ENCODE peak calls at places on chromosomes 3 and 15, in nine cellular contexts. One of them, this sample, is unnamed.

GRCh38 chr15:68262514-68263356 is 14.8 kb upstream of the FEM1B start:
- DNase-seq in coronary artery: no peak
- DNase-seq in endothelial cell: no peak
- DNase-seq in AG04450: no peak
- DNase-seq in mucosa of descending colon: no peak
- DNase-seq in HFFc6: no peak
- DNase-seq in thoracic aorta: no peak
- DNase-seq in GM06990: no peak
- DNase-seq in tibial nerve: no peak
- DNase-seq in this sample: no peak

GRCh38 chr3:120448707-120449650 is 1.8 kb downstream of the FSTL1 start:
- DNase-seq in coronary artery: peak; percentile 75
- DNase-seq in endothelial cell: peak; percentile 50
- DNase-seq in AG04450: no peak
- DNase-seq in mucosa of descending colon: no peak
- DNase-seq in HFFc6: peak; percentile 68
- DNase-seq in thoracic aorta: no peak
- DNase-seq in GM06990: no peak
- DNase-seq in tibial nerve: no peak
- DNase-seq in this sample: no peak

GRCh38 chr3:51538115-51538458 is 432 bp upstream of the RAD54L2 start:
- DNase-seq in coronary artery: no peak
- DNase-seq in endothelial cell: peak; percentile 9
- DNase-seq in AG04450: no peak
- DNase-seq in mucosa of descending colon: no peak
- DNase-seq in HFFc6: no peak
- DNase-seq in thoracic aorta: no peak
- DNase-seq in GM06990: no peak
- DNase-seq in tibial nerve: no peak
- DNase-seq in this sample: peak; percentile 41

GRCh38 chr15:57158589-57158988 is 217.7 kb upstream of the CGNL1 start:
- DNase-seq in coronary artery: no peak
- DNase-seq in endothelial cell: no peak
- DNase-seq in AG04450: no peak
- DNase-seq in mucosa of descending colon: no peak
- DNase-seq in HFFc6: peak; percentile 49
- DNase-seq in thoracic aorta: no peak
- DNase-seq in GM06990: no peak
- DNase-seq in tibial nerve: no peak
- DNase-seq in this sample: no peak

GRCh38 chr3:134426660-134427181 is 52.5 kb upstream of the AMOTL2 start:
- DNase-seq in coronary artery: no peak
- DNase-seq in endothelial cell: no peak
- DNase-seq in AG04450: peak; percentile 74
- DNase-seq in mucosa of descending colon: no peak
- DNase-seq in HFFc6: peak; percentile 78
- DNase-seq in thoracic aorta: no peak
- DNase-seq in GM06990: no peak
- DNase-seq in tibial nerve: no peak
- DNase-seq in this sample: no peak

GRCh38 chr3:84877092-84877491 is 81.7 kb upstream of the CADM2 start:
- DNase-seq in coronary artery: no peak
- DNase-seq in endothelial cell: no peak
- DNase-seq in AG04450: no peak
- DNase-seq in mucosa of descending colon: no peak
- DNase-seq in HFFc6: no peak
- DNase-seq in thoracic aorta: no peak
- DNase-seq in GM06990: no peak
- DNase-seq in tibial nerve: no peak
- DNase-seq in this sample: no peak

GRCh38 chr3:124347418-124347817 is 355.5 kb upstream of the ROPN1 start:
- DNase-seq in coronary artery: no peak
- DNase-seq in endothelial cell: no peak
- DNase-seq in AG04450: no peak
- DNase-seq in mucosa of descending colon: no peak
- DNase-seq in HFFc6: no peak
- DNase-seq in thoracic aorta: no peak
- DNase-seq in GM06990: no peak
- DNase-seq in tibial nerve: no peak
- DNase-seq in this sample: no peak

GRCh38 chr3:65778966-65779365 is 259.8 kb downstream of the MAGI1 start:
- DNase-seq in coronary artery: no peak
- DNase-seq in endothelial cell: no peak
- DNase-seq in AG04450: no peak
- DNase-seq in mucosa of descending colon: no peak
- DNase-seq in HFFc6: no peak
- DNase-seq in thoracic aorta: no peak
- DNase-seq in GM06990: no peak
- DNase-seq in tibial nerve: no peak
- DNase-seq in this sample: no peak

GRCh38 chr15:56496635-56497034 is 31.7 kb upstream of the MNS1 start:
- DNase-seq in coronary artery: no peak
- DNase-seq in endothelial cell: peak; percentile 13
- DNase-seq in AG04450: peak; percentile 55
- DNase-seq in mucosa of descending colon: peak; percentile 39
- DNase-seq in HFFc6: peak; percentile 57
- DNase-seq in thoracic aorta: no peak
- DNase-seq in GM06990: no peak
- DNase-seq in tibial nerve: no peak
- DNase-seq in this sample: peak; percentile 69

GRCh38 chr3:411183-411681 is 214.7 kb downstream of the CHL1 start:
- DNase-seq in coronary artery: no peak
- DNase-seq in endothelial cell: no peak
- DNase-seq in AG04450: no peak
- DNase-seq in mucosa of descending colon: no peak
- DNase-seq in HFFc6: no peak
- DNase-seq in thoracic aorta: no peak
- DNase-seq in GM06990: no peak
- DNase-seq in tibial nerve: no peak
- DNase-seq in this sample: no peak

GRCh38 chr3:409011-409410 is 212.4 kb downstream of the CHL1 start:
- DNase-seq in coronary artery: no peak
- DNase-seq in endothelial cell: no peak
- DNase-seq in AG04450: no peak
- DNase-seq in mucosa of descending colon: no peak
- DNase-seq in HFFc6: no peak
- DNase-seq in thoracic aorta: no peak
- DNase-seq in GM06990: no peak
- DNase-seq in tibial nerve: no peak
- DNase-seq in this sample: no peak

DNA sequence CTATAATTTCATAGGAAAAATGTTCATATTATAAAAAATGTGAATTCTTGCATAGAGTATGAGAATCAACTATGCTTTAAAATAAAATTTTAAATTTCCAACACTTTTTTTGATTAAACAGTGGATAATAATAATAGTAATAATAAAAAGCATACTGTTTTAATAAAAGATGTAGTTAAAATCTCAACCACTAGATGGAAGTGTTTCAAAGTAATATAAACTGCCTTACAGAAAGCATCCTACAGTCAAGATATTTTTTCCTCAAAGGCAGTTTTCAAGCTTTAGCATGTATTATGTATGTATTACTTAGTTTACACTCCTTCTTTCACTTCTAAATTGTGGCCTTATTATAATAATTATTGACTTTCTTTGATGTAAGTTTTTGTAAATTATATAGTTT is 217.5 kb downstream of the CHL1 start:
- DNase-seq in coronary artery: no peak
- DNase-seq in endothelial cell: no peak
- DNase-seq in AG04450: no peak
- DNase-seq in mucosa of descending colon: no peak
- DNase-seq in HFFc6: no peak
- DNase-seq in thoracic aorta: no peak
- DNase-seq in GM06990: no peak
- DNase-seq in tibial nerve: no peak
- DNase-seq in this sample: peak; percentile 13
- TF ChIP-seq CTCF in coronary artery: peak; percentile 30
- TF ChIP-seq CTCF in endothelial cell: peak; percentile 72
- TF ChIP-seq CTCF in AG04450: peak; percentile 51
- TF ChIP-seq CTCF in mucosa of descending colon: no peak
- TF ChIP-seq CTCF in HFFc6: peak; percentile 73
- TF ChIP-seq CTCF in thoracic aorta: peak; percentile 35
- TF ChIP-seq CTCF in GM06990: no peak
- TF ChIP-seq CTCF in tibial nerve: peak; percentile 32
- TF ChIP-seq CTCF in this sample: no peak

DNA sequence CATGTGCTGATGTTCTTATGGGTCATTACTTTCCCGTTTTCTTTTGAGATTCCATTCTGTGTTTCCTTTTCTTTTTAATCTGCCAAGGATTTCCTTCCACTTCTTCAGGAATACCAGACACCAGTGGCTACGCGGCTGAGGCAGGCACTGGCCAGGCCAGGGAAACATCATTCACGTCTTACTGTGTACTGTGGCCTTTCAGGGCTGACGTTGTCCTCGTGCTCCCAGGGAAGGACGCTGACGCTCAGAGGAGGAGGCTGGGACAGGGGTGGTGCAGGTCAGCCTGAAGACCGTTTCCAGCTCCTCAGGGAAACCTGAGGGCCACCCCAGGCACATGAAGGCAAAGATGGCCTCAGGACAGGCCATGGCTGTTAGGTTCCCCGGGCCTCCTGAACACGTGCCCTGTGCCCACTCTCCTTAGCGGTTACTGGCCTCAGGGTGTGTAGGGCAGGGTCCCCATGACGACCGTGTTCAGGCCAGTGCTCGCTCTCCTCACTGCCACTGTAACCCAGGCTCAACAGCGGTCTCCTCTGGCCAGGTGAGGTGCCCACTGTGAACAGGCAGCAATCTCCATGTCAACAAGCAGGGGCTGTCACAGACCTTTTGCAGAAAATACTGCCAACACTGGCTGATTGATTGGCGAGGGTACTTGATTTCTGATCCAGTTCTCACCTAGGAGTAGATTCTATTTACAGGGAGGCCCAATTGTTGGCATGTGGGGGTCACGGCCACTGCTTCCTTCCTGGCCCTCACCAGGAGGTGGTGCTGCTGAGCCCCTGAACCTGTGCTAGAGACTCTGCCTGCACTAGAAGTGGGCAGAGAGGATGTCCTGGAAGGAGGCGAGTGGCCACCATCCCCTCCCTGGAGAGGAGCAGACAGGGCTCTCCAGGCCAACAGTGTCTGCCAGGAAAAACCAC is 169.5 kb downstream of the ATP10A start:
- DNase-seq in coronary artery: no peak
- DNase-seq in endothelial cell: peak; percentile 75
- DNase-seq in AG04450: no peak
- DNase-seq in mucosa of descending colon: peak; percentile 23
- DNase-seq in HFFc6: peak; percentile 20
- DNase-seq in thoracic aorta: no peak
- DNase-seq in GM06990: no peak
- DNase-seq in tibial nerve: no peak
- DNase-seq in this sample: no peak
- TF ChIP-seq CTCF in coronary artery: peak; percentile 57
- TF ChIP-seq CTCF in endothelial cell: peak; percentile 50
- TF ChIP-seq CTCF in AG04450: peak; percentile 83
- TF ChIP-seq CTCF in mucosa of descending colon: no peak
- TF ChIP-seq CTCF in HFFc6: peak; percentile 84
- TF ChIP-seq CTCF in thoracic aorta: peak; percentile 66
- TF ChIP-seq CTCF in GM06990: peak; percentile 72
- TF ChIP-seq CTCF in tibial nerve: peak; percentile 43
- TF ChIP-seq CTCF in this sample: peak; percentile 57

GRCh38 chr3:167913218-167913902 is 177.8 kb downstream of the SERPINI1 start:
- DNase-seq in coronary artery: no peak
- DNase-seq in endothelial cell: peak; percentile 7
- DNase-seq in AG04450: no peak
- DNase-seq in mucosa of descending colon: no peak
- DNase-seq in HFFc6: no peak
- DNase-seq in thoracic aorta: no peak
- DNase-seq in GM06990: no peak
- DNase-seq in tibial nerve: no peak
- DNase-seq in this sample: no peak
- TF ChIP-seq CTCF in coronary artery: no peak
- TF ChIP-seq CTCF in endothelial cell: no peak
- TF ChIP-seq CTCF in AG04450: no peak
- TF ChIP-seq CTCF in mucosa of descending colon: no peak
- TF ChIP-seq CTCF in HFFc6: no peak
- TF ChIP-seq CTCF in thoracic aorta: no peak
- TF ChIP-seq CTCF in GM06990: no peak
- TF ChIP-seq CTCF in tibial nerve: no peak
- TF ChIP-seq CTCF in this sample: no peak

DNA sequence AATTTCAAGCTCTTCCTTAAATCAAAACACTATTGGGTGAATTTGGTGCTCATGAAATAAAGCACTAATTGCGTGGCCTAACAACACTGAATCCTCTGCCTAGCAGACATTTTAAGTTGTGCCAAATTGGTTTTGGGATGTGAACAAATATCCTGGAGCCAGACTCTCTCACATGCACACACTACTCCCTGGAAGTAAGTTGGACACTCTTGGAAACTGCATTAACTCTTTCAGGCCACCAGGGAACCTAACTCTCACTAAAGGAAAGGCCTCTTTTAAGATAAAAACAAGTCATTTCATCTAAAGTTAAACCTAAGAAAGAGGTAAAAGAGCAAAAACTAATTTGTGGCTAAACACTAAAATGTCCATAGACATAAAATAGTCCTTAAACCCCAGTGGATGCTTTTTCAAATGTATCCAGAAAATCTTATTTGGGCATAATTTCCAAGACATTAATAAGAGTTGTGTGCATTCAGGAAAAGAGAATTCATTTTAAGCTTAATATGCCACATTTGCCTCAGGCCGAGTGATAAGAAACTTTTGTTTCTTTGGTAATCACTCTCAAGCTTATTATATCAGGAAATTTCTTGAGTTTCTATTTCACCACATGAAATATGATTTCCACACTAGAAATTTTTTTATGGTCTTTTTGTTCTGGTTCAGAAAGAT is 61.8 kb downstream of the ZBTB20 start:
- DNase-seq in coronary artery: no peak
- DNase-seq in endothelial cell: no peak
- DNase-seq in AG04450: no peak
- DNase-seq in mucosa of descending colon: no peak
- DNase-seq in HFFc6: no peak
- DNase-seq in thoracic aorta: no peak
- DNase-seq in GM06990: no peak
- DNase-seq in tibial nerve: no peak
- DNase-seq in this sample: no peak
- TF ChIP-seq CTCF in coronary artery: no peak
- TF ChIP-seq CTCF in endothelial cell: peak; percentile 87
- TF ChIP-seq CTCF in AG04450: peak; percentile 41
- TF ChIP-seq CTCF in mucosa of descending colon: no peak
- TF ChIP-seq CTCF in HFFc6: peak; percentile 68
- TF ChIP-seq CTCF in thoracic aorta: peak; percentile 7
- TF ChIP-seq CTCF in GM06990: no peak
- TF ChIP-seq CTCF in tibial nerve: no peak
- TF ChIP-seq CTCF in this sample: no peak

DNA sequence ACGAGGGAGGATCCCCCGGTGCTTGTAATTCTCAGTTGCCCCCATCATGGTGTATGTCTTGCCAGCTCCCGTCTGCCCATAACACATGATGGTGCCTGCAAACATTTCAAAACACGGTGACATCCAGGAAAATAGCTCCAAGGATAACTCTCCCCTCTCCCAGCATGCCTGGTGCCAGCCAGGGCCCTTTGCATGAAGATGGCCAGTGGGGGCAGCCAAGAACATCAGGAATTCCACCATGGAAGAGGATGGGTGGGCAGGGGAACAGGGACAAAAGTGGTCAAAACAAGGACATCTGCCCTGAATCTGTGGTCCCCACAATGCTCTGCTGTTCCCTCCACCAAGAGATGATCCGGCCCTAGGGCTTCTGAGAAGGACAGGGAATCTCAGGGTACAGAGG is 9.0 kb downstream of the KIF9 start:
- DNase-seq in coronary artery: no peak
- DNase-seq in endothelial cell: no peak
- DNase-seq in AG04450: no peak
- DNase-seq in mucosa of descending colon: no peak
- DNase-seq in HFFc6: no peak
- DNase-seq in thoracic aorta: no peak
- DNase-seq in GM06990: no peak
- DNase-seq in tibial nerve: no peak
- DNase-seq in this sample: no peak
- TF ChIP-seq CTCF in coronary artery: no peak
- TF ChIP-seq CTCF in endothelial cell: no peak
- TF ChIP-seq CTCF in AG04450: no peak
- TF ChIP-seq CTCF in mucosa of descending colon: no peak
- TF ChIP-seq CTCF in HFFc6: peak; percentile 29
- TF ChIP-seq CTCF in thoracic aorta: no peak
- TF ChIP-seq CTCF in GM06990: no peak
- TF ChIP-seq CTCF in tibial nerve: no peak
- TF ChIP-seq CTCF in this sample: peak; percentile 5